ENCODE peak calls at places on chromosome 19, in six cellular contexts. T is endodermal cell, S is uterus, Y is pancreas, B is fibroblast of lung, W is H1. E is an unnamed sample. For H3K27me3, the result is how much of the 10 kb centered on the place peaks cover.

GRCh38 chr19:4034048-4035017 is 26.8 kb downstream of the PIAS4 start:
- DNase-seq in T (no peak), S (no peak), Y (peak), B (no peak), W (no peak), E (no peak)

GRCh38 chr19:30630289-30631034 is 258.3 kb downstream of the ZNF536 start:
- DNase-seq in T (no peak), S (no peak), Y (no peak), B (no peak), W (no peak), E (no peak)

GRCh38 chr19:11538232-11539036 is at the start of gene CNN1:
- DNase-seq in T (peak), S (peak), Y (no peak), B (peak), W (peak), E (peak)

GRCh38 chr19:33245948-33246728 is 20.5 kb upstream of the SLC7A10 start:
- DNase-seq in T (no peak), S (no peak), Y (no peak), B (no peak), W (peak), E (no peak)

GRCh38 chr19:30053558-30053957 is 111.5 kb downstream of the URI1 start:
- DNase-seq in T (peak), S (no peak), Y (no peak), B (no peak), W (no peak), E (no peak)

GRCh38 chr19:722553-723101 is 13.9 kb downstream of the PALM start:
- DNase-seq in T (no peak), S (no peak), Y (no peak), B (no peak), W (no peak), E (no peak)

GRCh38 chr19:58001895-58002369 is 688 bp downstream of the ZNF606 start:
- DNase-seq in T (no peak), S (no peak), Y (no peak), B (peak), W (no peak), E (peak)

GRCh38 chr19:53991224-53992113 is at the start of gene CACNG6:
- DNase-seq in T (peak), S (no peak), Y (no peak), B (peak), W (peak), E (no peak)

GRCh38 chr19:44356383-44357111 is at the start of gene ZNF112:
- DNase-seq in T (peak), S (peak), Y (peak), B (peak), W (peak), E (peak)

GRCh38 chr19:13606156-13606555 is 99.9 kb upstream of the CACNA1A start:
- DNase-seq in T (no peak), S (no peak), Y (no peak), B (no peak), W (no peak), E (no peak)

GRCh38 chr19:3310280-3310679 is 56.1 kb upstream of the NFIC start:
- DNase-seq in T (no peak), S (no peak), Y (no peak), B (no peak), W (no peak), E (no peak)

GRCh38 chr19:4229179-4229931 is at the start of gene EBI3:
- DNase-seq in T (peak), S (no peak), Y (no peak), B (peak), W (no peak), E (peak)

GRCh38 chr19:44925114-44925891 is 10.9 kb downstream of the APOC1 start:
- DNase-seq in T (no peak), S (peak), Y (peak), B (peak), W (no peak), E (no peak)

GRCh38 chr19:30671622-30672051 is 299.5 kb downstream of the ZNF536 start:
- DNase-seq in T (peak), S (no peak), Y (no peak), B (no peak), W (no peak), E (no peak)

GRCh38 chr19:36894849-36895383 is 21.2 kb downstream of the ZNF829 start:
- DNase-seq in T (no peak), S (no peak), Y (no peak), B (no peak), W (no peak), E (no peak)

GRCh38 chr19:49114630-49115363 is 627 bp downstream of the LIN7B start:
- DNase-seq in T (peak), S (peak), Y (peak), B (peak), W (peak), E (peak)

GRCh38 chr19:34274827-34275625 is 20.7 kb downstream of the GARRE1 start:
- DNase-seq in T (no peak), S (no peak), Y (no peak), B (peak), W (no peak), E (peak)

DNA sequence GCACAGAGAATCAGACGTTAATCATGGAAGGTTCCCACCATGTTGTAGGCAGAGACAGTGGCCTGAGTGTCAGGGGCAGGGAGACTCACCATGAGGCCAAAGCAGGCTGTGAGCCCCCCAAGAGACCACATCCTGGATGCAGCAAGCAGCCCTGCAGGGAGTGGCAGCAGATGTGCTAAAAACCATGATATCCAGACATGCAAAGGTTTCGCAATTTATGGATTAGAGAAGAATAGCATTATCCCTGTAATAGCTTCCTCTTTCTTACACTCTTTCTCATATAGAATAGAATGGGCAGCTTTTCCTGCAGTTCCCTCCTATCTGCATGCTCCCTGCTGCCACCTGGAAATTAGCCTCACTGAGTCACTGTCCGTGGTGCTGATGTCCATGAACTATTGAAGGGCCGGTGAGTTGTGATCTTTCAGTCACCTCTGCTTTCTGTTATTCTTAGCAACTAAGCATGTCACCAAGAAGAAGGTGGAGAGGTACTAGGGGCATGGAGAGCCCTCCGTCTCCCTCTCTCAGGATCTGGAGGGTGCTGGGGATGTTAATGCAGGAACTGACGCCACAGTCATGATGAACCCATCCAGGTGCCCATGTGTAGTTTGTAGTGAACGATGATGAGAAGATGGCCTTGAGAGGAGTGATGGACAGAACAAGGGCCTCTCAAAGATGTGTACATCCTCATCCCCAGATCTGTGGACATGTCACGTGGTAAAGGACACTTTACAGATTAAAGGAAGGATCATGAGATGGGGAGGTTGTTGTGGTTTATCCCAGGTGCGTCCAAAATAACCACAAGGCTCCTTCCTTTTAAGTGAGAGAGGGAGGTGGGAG is 9.9 kb downstream of the CEACAM4 start:
- DNase-seq in T (peak), S (no peak), Y (no peak), B (peak), W (no peak), E (peak)
- H3K27me3 ChIP-seq in T (under half), S (under half), Y (under half), B (under half), W (under half), E (under half)

DNA sequence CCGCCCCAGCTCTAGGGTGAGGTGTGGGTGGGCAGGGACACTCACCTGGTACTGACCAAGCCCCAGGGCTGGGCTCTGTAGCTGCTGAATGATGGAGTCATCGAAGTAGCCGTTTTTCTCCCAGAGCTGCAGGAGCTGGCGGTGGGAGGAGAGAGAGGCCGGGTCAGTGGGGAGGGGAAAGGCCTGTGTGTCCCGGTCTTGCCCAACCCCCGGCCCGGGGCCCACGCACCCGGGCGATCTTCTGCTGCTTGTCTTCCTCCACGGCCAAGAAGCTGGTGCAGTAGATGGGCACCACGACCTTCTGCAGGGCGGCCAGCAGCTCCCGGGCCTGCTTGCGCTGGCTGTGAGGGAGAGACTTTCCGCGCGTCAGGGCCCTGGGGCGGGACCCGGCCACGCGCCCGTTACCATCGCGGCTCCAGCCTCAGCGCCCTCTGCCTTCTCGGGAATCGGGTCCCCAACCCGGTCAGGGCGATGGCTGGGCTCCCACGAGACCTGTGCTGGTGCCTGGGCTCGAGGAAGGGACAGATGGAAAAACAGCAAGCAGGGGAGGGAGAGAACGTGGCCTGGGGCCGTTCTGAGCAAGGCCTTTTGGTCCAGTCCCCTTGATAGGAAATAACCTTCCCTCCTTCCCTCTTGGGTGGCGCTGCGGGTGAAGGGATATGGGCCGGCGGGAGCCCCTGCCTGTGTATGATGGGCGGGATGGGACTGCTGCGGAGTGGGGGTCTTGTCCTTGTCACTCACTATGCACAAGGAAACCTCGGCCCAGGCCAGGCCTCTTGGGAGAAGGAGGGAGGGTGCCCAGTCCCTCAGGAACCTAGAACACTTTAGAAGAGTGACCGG is 11.5 kb downstream of the CHERP start:
- DNase-seq in T (no peak), S (no peak), Y (peak), B (no peak), W (no peak), E (no peak)
- H3K27ac ChIP-seq in T (no peak), S (no peak), Y (no peak), B (no peak), W (no peak), E (no peak)

GRCh38 chr19:8721334-8721733 is at the start of gene OR2Z1:
- DNase-seq in T (no peak), S (no peak), Y (no peak), B (no peak), W (no peak), E (no peak)
- H3K27me3 ChIP-seq in T (under half), S (under half), Y (under half), B (under half), W (under half), E (under half)

GRCh38 chr19:19403373-19403901 is 2.0 kb upstream of the GATAD2A start:
- DNase-seq in T (no peak), S (no peak), Y (no peak), B (peak), W (no peak), E (peak)
- H3K27ac ChIP-seq in T (no peak), S (no peak), Y (peak), B (peak), W (no peak), E (no peak)

DNA sequence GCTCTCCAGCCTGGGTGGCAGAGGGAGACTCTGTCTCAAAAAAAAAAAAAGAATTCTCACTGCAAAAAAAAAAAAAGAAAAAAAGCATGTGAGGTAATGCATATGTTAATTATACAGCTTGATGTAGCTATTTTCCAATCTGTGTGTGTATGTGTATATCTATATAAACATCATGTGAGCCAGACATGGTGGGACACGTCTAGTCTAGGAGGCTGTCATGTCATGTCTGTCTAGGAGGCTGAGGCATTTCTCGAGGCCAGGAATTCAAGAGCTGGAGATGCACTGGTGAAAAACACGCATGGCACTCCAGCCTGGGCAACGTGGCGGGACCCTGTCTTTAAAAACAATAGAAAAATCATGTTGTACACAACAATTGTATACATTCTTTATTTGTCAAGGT is 6.9 kb upstream of the SBK3 start:
- DNase-seq in T (no peak), S (no peak), Y (no peak), B (no peak), W (no peak), E (peak)
- H3K27me3 ChIP-seq in T (under half), S (under half), Y (under half), B (under half), W (under half), E (under half)

GRCh38 chr19:47074621-47075020 is 26.2 kb upstream of the TMEM160 start:
- DNase-seq in T (no peak), S (no peak), Y (no peak), B (no peak), W (no peak), E (no peak)
- H3K27ac ChIP-seq in T (no peak), S (no peak), Y (no peak), B (no peak), W (no peak), E (no peak)

GRCh38 chr19:7731615-7732014 is 295 bp downstream of the CLEC4G start:
- DNase-seq in T (no peak), S (no peak), Y (no peak), B (no peak), W (no peak), E (no peak)

GRCh38 chr19:7729831-7730285 is 2.1 kb downstream of the CLEC4G start:
- DNase-seq in T (peak), S (no peak), Y (no peak), B (no peak), W (peak), E (no peak)

GRCh38 chr19:7730286-7731217 is 1.4 kb downstream of the CLEC4G start:
- DNase-seq in T (peak), S (no peak), Y (peak), B (no peak), W (no peak), E (no peak)

GRCh38 chr19:7731218-7731595 is 703 bp downstream of the CLEC4G start:
- DNase-seq in T (no peak), S (no peak), Y (no peak), B (no peak), W (no peak), E (no peak)

DNA sequence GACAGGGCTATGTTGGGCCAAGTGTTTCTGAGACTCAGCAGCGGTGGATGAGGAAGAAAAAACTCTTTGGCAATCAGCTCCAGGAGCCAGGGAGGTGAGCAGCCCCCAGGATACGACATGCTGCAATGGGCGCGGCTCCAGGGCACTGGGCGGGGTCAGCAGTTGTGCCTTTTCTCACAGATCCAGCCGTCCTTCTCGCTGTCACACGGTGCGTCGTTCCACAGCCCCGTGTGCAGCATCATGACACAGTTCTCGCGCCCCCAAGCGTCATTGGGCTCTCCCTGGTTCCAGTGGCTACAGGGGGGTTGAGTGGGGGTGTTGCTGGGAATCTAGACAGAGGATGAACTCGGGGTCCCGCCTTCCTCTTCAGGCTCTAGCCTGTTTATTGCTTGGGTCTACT is 2.7 kb downstream of the CLEC4G start:
- DNase-seq in T (peak), S (no peak), Y (no peak), B (no peak), W (peak), E (no peak)
- H3K27me3 ChIP-seq in T (half or more), S (under half), Y (under half), B (under half), W (under half), E (under half)

GRCh38 chr19:16461630-16462051 is 10.1 kb downstream of the EPS15L1 start:
- DNase-seq in T (no peak), S (no peak), Y (no peak), B (no peak), W (no peak), E (no peak)
- H3K27ac ChIP-seq in T (no peak), S (no peak), Y (no peak), B (no peak), W (peak), E (no peak)